ENCODE peak calls at places on chromosome 9, in seven cellular contexts. C is fibroblast of lung, J is foreskin fibroblast, K is fibroblast of pulmonary artery, U is neural crest cell, Z is Peyer's patch, G is prostate gland. S is an unnamed sample.

GRCh38 chr9:6538666-6539071 is 106.9 kb downstream of the GLDC start:
- DNase-seq in Z (no peak), G (no peak), C (peak; percentile 39), J (peak; percentile 40), U (no peak), K (peak; percentile 48), S (no peak)

GRCh38 chr9:79353856-79354520 is 217.8 kb upstream of the TLE4 start:
- DNase-seq in G (no peak), Z (no peak), U (no peak), C (peak; percentile 27), K (peak; percentile 18), J (peak; percentile 12), S (no peak)

GRCh38 chr9:89817186-89817960 is 212.6 kb downstream of the GADD45G start:
- DNase-seq in U (no peak), G (no peak), C (no peak), K (no peak), J (no peak), Z (no peak), S (peak; percentile 70)

GRCh38 chr9:109349431-109349846 is 28.6 kb upstream of the EPB41L4B start:
- DNase-seq in G (peak; percentile 23), C (peak; percentile 89), J (peak; percentile 53), Z (no peak), K (peak; percentile 91), U (no peak), S (no peak)

GRCh38 chr9:17906204-17906840 is 327.5 kb downstream of the SH3GL2 start:
- DNase-seq in K (no peak), C (no peak), G (no peak), J (no peak), Z (no peak), U (peak; percentile 44), S (peak; percentile 67)

GRCh38 chr9:93434056-93434455 is 17.4 kb upstream of the FAM120A start:
- DNase-seq in K (no peak), G (no peak), J (no peak), Z (no peak), U (no peak), C (no peak), S (no peak)

GRCh38 chr9:93256878-93257807 is 73.2 kb downstream of the WNK2 start:
- DNase-seq in U (no peak), C (no peak), G (no peak), Z (peak; percentile 7), K (no peak), J (no peak), S (peak; percentile 13)

GRCh38 chr9:127967151-127967809 is 13.5 kb downstream of the EEIG1 start:
- DNase-seq in C (no peak), G (no peak), Z (no peak), K (no peak), J (no peak), U (no peak), S (no peak)

GRCh38 chr9:4801156-4801555 is 8.4 kb downstream of the RCL1 start:
- DNase-seq in K (no peak), C (no peak), U (no peak), Z (no peak), G (no peak), J (no peak), S (no peak)

GRCh38 chr9:108442604-108443277 is 413.0 kb downstream of the ACTL7B start:
- DNase-seq in C (no peak), K (no peak), U (no peak), Z (no peak), G (no peak), J (no peak), S (no peak)

GRCh38 chr9:119092125-119092524 is 277.1 kb downstream of the BRINP1 start:
- DNase-seq in U (no peak), K (no peak), G (no peak), J (no peak), Z (no peak), C (no peak), S (no peak)

GRCh38 chr9:94741856-94742255 is 15.4 kb downstream of the AOPEP start:
- DNase-seq in U (no peak), Z (no peak), G (no peak), K (no peak), C (no peak), J (no peak), S (no peak)

GRCh38 chr9:70352802-70353201 is 61.7 kb downstream of the KLF9 start:
- DNase-seq in J (no peak), K (peak; percentile 45), U (no peak), C (peak; percentile 48), G (no peak), Z (no peak), S (no peak)

GRCh38 chr9:6229604-6230003 is 14.0 kb downstream of the IL33 start:
- DNase-seq in Z (no peak), K (peak; percentile 88), C (no peak), U (no peak), G (no peak), J (no peak), S (no peak)

GRCh38 chr9:86794356-86795046 is 152.8 kb downstream of the GAS1 start:
- DNase-seq in K (peak; percentile 82), J (peak; percentile 57), C (peak; percentile 86), G (no peak), U (no peak), Z (no peak), S (no peak)

GRCh38 chr9:13386935-13387667 is 107.6 kb upstream of the MPDZ start:
- DNase-seq in J (peak; percentile 40), U (no peak), Z (no peak), K (peak; percentile 89), G (no peak), C (peak; percentile 84), S (no peak)

GRCh38 chr9:134413890-134414731 is 87.9 kb downstream of the RXRA start:
- DNase-seq in U (no peak), K (peak; percentile 81), J (peak; percentile 47), G (peak; percentile 86), C (peak; percentile 82), Z (no peak), S (peak; percentile 44)

GRCh38 chr9:97911528-97911927 is 10.8 kb downstream of the TRMO start:
- DNase-seq in C (no peak), J (no peak), G (no peak), K (no peak), Z (no peak), U (no peak), S (no peak)

GRCh38 chr9:15246243-15246642 is 60.8 kb downstream of the TTC39B start:
- DNase-seq in C (no peak), G (no peak), J (no peak), U (no peak), Z (no peak), K (no peak), S (no peak)

GRCh38 chr9:133002147-133003070 is 23.9 kb downstream of the GFI1B start:
- DNase-seq in G (peak; percentile 42), J (no peak), K (no peak), Z (no peak), C (no peak), U (no peak), S (no peak)

GRCh38 chr9:26656003-26656940 is 236.3 kb downstream of the CAAP1 start:
- DNase-seq in K (peak; percentile 5), C (peak; percentile 4), J (no peak), G (peak; percentile 8), U (peak; percentile 43), Z (no peak), S (no peak)

GRCh38 chr9:34701023-34701768 is 8.7 kb downstream of the CCL21 start:
- DNase-seq in G (peak; percentile 46), J (peak; percentile 49), C (peak; percentile 48), U (peak; percentile 84), K (peak; percentile 60), Z (peak; percentile 75), S (peak; percentile 68)

GRCh38 chr9:99858087-99858486 is 36.4 kb downstream of the NR4A3 start:
- DNase-seq in C (no peak), K (no peak), G (no peak), Z (no peak), J (no peak), U (no peak), S (no peak)

GRCh38 chr9:99855467-99856176 is 33.9 kb downstream of the NR4A3 start:
- DNase-seq in C (no peak), U (no peak), G (no peak), Z (no peak), K (no peak), J (no peak), S (no peak)

GRCh38 chr9:99851028-99851822 is 29.5 kb downstream of the NR4A3 start:
- DNase-seq in U (no peak), J (no peak), C (no peak), G (no peak), Z (peak; percentile 61), K (no peak), S (no peak)

GRCh38 chr9:99848447-99848846 is 26.8 kb downstream of the NR4A3 start:
- DNase-seq in J (no peak), G (no peak), C (no peak), K (no peak), Z (no peak), U (no peak), S (no peak)

GRCh38 chr9:99852617-99853016 is 30.9 kb downstream of the NR4A3 start:
- DNase-seq in J (no peak), Z (no peak), C (no peak), U (no peak), K (no peak), G (no peak), S (no peak)
- TF ChIP-seq CTCF in J (no peak), Z (no peak), C (no peak), U (no peak), K (no peak), G (no peak), S (no peak)

DNA sequence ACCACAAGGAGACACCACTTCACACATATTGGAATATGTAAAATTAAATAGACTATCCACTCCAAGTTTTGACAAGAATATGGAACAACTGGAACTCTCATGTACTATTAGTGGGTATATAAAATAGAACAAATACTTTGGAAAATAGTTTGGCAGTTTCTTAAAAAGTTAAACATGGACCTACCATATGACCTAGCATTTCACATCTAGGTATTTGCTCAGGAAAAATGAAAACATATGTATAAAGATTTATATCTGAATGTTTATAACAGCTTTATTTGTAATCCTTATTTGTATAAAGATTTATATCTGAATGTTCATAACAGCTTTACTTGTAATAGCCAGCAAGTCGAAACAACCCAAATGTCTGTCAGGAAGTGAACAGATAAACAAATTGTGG is 49.2 kb downstream of the ERP44 start:
- DNase-seq in J (no peak), C (no peak), U (no peak), G (no peak), Z (no peak), K (no peak), S (no peak)
- TF ChIP-seq CTCF in J (no peak), C (no peak), U (no peak), G (no peak), Z (no peak), K (no peak), S (no peak)

DNA sequence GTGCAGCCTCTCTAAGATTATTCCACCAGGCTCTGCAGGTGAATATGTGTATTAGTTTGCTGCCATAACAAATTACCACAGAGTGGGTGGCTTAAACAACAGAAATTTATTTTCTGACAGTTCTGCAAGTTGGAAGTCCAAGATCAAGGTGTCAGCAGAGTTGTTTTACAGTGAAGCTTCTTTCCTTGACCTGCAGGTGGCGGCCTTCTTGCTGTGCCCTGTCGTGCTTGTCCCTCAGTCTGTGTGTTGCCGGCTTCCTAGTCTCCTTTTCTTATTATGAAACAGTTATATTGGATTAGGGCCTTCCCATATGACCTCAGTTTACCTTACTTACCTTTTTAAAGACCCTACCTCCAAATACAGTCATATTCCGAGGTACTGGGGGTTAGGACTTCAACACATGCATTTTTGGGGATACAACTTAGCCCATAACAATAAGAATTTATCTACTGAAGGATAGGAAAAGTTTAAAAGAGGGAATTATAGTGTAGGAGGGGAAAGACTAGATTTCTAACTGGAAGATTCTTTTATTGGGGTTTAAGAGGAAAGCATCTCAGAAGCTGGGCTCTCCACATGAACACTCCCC is 97.4 kb downstream of the OSTF1 start:
- DNase-seq in U (peak; percentile 42), G (peak; percentile 13), K (peak; percentile 53), Z (peak; percentile 38), J (no peak), C (no peak), S (no peak)
- TF ChIP-seq CTCF in U (peak; percentile 72), G (peak; percentile 12), K (peak; percentile 76), Z (peak; percentile 61), J (peak; percentile 59), C (peak; percentile 65), S (no peak)

GRCh38 chr9:129697956-129698757 is 32.7 kb downstream of the PRRX2 start:
- DNase-seq in G (no peak), K (no peak), Z (no peak), U (no peak), J (peak; percentile 84), C (no peak), S (no peak)
- TF ChIP-seq CTCF in G (no peak), K (no peak), Z (no peak), U (no peak), J (no peak), C (no peak), S (no peak)